ENCODE peak calls at places on chromosomes 6 and 20, in eight cellular contexts. One of them, this sample, is unnamed. For H3K4me1, the result is how much of the 10 kb centered on the place peaks cover.

GRCh38 chr6:162343196-162343901 is 384.2 kb downstream of the PRKN start:
- DNase-seq in IMR-90: no peak
- DNase-seq in mammary epithelial cell: no peak
- DNase-seq in left ventricle myocardium inferior: no peak
- DNase-seq in GM12878: no peak
- DNase-seq in tibial artery: no peak
- DNase-seq in upper lobe of left lung: no peak
- DNase-seq in H1: no peak
- DNase-seq in this sample: no peak

GRCh38 chr6:148105695-148106094 is 236.9 kb upstream of the SASH1 start:
- DNase-seq in IMR-90: no peak
- DNase-seq in tibial artery: no peak
- DNase-seq in mammary epithelial cell: no peak
- DNase-seq in H1: no peak
- DNase-seq in left ventricle myocardium inferior: no peak
- DNase-seq in GM12878: no peak
- DNase-seq in upper lobe of left lung: no peak
- DNase-seq in this sample: no peak

GRCh38 chr6:26032387-26033131 is 54.7 kb upstream of the HFE start:
- DNase-seq in IMR-90: peak
- DNase-seq in tibial artery: no peak
- DNase-seq in GM12878: peak
- DNase-seq in mammary epithelial cell: peak
- DNase-seq in H1: no peak
- DNase-seq in left ventricle myocardium inferior: no peak
- DNase-seq in upper lobe of left lung: no peak
- DNase-seq in this sample: peak

GRCh38 chr20:61736751-61737310 is 328.9 kb downstream of the TAF4 start:
- DNase-seq in GM12878: no peak
- DNase-seq in IMR-90: no peak
- DNase-seq in tibial artery: no peak
- DNase-seq in mammary epithelial cell: no peak
- DNase-seq in H1: no peak
- DNase-seq in upper lobe of left lung: no peak
- DNase-seq in left ventricle myocardium inferior: no peak
- DNase-seq in this sample: no peak

GRCh38 chr6:129140571-129140970 is 257.6 kb downstream of the LAMA2 start:
- DNase-seq in GM12878: no peak
- DNase-seq in H1: no peak
- DNase-seq in mammary epithelial cell: no peak
- DNase-seq in IMR-90: peak
- DNase-seq in upper lobe of left lung: no peak
- DNase-seq in tibial artery: no peak
- DNase-seq in left ventricle myocardium inferior: no peak
- DNase-seq in this sample: no peak

GRCh38 chr6:111210074-111210729 is 122.9 kb downstream of the SLC16A10 start:
- DNase-seq in H1: peak
- DNase-seq in upper lobe of left lung: no peak
- DNase-seq in mammary epithelial cell: peak
- DNase-seq in IMR-90: peak
- DNase-seq in GM12878: peak
- DNase-seq in left ventricle myocardium inferior: no peak
- DNase-seq in tibial artery: no peak
- DNase-seq in this sample: peak

GRCh38 chr6:101582786-101583185 is 189.3 kb downstream of the GRIK2 start:
- DNase-seq in GM12878: no peak
- DNase-seq in upper lobe of left lung: no peak
- DNase-seq in IMR-90: no peak
- DNase-seq in tibial artery: no peak
- DNase-seq in left ventricle myocardium inferior: no peak
- DNase-seq in mammary epithelial cell: no peak
- DNase-seq in H1: no peak
- DNase-seq in this sample: no peak

GRCh38 chr20:23049201-23049932 is at the start of gene THBD:
- DNase-seq in mammary epithelial cell: peak
- DNase-seq in upper lobe of left lung: peak
- DNase-seq in IMR-90: peak
- DNase-seq in H1: peak
- DNase-seq in GM12878: no peak
- DNase-seq in tibial artery: peak
- DNase-seq in left ventricle myocardium inferior: peak
- DNase-seq in this sample: peak

GRCh38 chr20:1225263-1225728 is 548 bp upstream of the RAD21L1 start:
- DNase-seq in tibial artery: no peak
- DNase-seq in left ventricle myocardium inferior: no peak
- DNase-seq in upper lobe of left lung: no peak
- DNase-seq in IMR-90: no peak
- DNase-seq in GM12878: no peak
- DNase-seq in H1: peak
- DNase-seq in mammary epithelial cell: no peak
- DNase-seq in this sample: no peak

GRCh38 chr20:18011482-18011881 is 42.7 kb downstream of the MGME1 start:
- DNase-seq in IMR-90: no peak
- DNase-seq in tibial artery: no peak
- DNase-seq in left ventricle myocardium inferior: no peak
- DNase-seq in GM12878: no peak
- DNase-seq in H1: no peak
- DNase-seq in mammary epithelial cell: no peak
- DNase-seq in upper lobe of left lung: no peak
- DNase-seq in this sample: no peak

GRCh38 chr20:39152126-39152525 is 190.0 kb downstream of the DHX35 start:
- DNase-seq in upper lobe of left lung: no peak
- DNase-seq in mammary epithelial cell: no peak
- DNase-seq in left ventricle myocardium inferior: no peak
- DNase-seq in tibial artery: no peak
- DNase-seq in H1: no peak
- DNase-seq in GM12878: no peak
- DNase-seq in IMR-90: no peak
- DNase-seq in this sample: no peak

GRCh38 chr20:31712564-31713311 is 9.9 kb downstream of the BCL2L1 start:
- DNase-seq in upper lobe of left lung: peak
- DNase-seq in left ventricle myocardium inferior: peak
- DNase-seq in H1: peak
- DNase-seq in GM12878: no peak
- DNase-seq in IMR-90: peak
- DNase-seq in tibial artery: peak
- DNase-seq in mammary epithelial cell: peak
- DNase-seq in this sample: peak

GRCh38 chr6:7828123-7828522 is 82.5 kb downstream of the TXNDC5 start:
- DNase-seq in H1: no peak
- DNase-seq in upper lobe of left lung: no peak
- DNase-seq in tibial artery: no peak
- DNase-seq in IMR-90: no peak
- DNase-seq in left ventricle myocardium inferior: no peak
- DNase-seq in mammary epithelial cell: no peak
- DNase-seq in GM12878: no peak
- DNase-seq in this sample: no peak

GRCh38 chr6:150241751-150242150 is 98.9 kb downstream of the PPP1R14C start:
- DNase-seq in H1: no peak
- DNase-seq in GM12878: no peak
- DNase-seq in IMR-90: no peak
- DNase-seq in tibial artery: no peak
- DNase-seq in mammary epithelial cell: no peak
- DNase-seq in left ventricle myocardium inferior: no peak
- DNase-seq in upper lobe of left lung: no peak
- DNase-seq in this sample: no peak

GRCh38 chr6:106666290-106667021 is 37.1 kb downstream of the QRSL1 start:
- DNase-seq in GM12878: peak
- DNase-seq in upper lobe of left lung: no peak
- DNase-seq in H1: no peak
- DNase-seq in IMR-90: no peak
- DNase-seq in left ventricle myocardium inferior: no peak
- DNase-seq in tibial artery: no peak
- DNase-seq in mammary epithelial cell: no peak
- DNase-seq in this sample: no peak

GRCh38 chr20:53296451-53297153 is 297.0 kb downstream of the ZNF217 start:
- DNase-seq in GM12878: no peak
- DNase-seq in mammary epithelial cell: no peak
- DNase-seq in upper lobe of left lung: no peak
- DNase-seq in IMR-90: no peak
- DNase-seq in left ventricle myocardium inferior: no peak
- DNase-seq in tibial artery: no peak
- DNase-seq in H1: no peak
- DNase-seq in this sample: no peak

GRCh38 chr6:8013763-8014162 is 50.4 kb downstream of the BLOC1S5 start:
- DNase-seq in tibial artery: no peak
- DNase-seq in upper lobe of left lung: no peak
- DNase-seq in GM12878: no peak
- DNase-seq in IMR-90: no peak
- DNase-seq in mammary epithelial cell: no peak
- DNase-seq in left ventricle myocardium inferior: no peak
- DNase-seq in H1: no peak
- DNase-seq in this sample: peak

GRCh38 chr6:116663308-116663707 is 5.3 kb downstream of the ZUP1 start:
- DNase-seq in tibial artery: no peak
- DNase-seq in IMR-90: no peak
- DNase-seq in mammary epithelial cell: no peak
- DNase-seq in H1: no peak
- DNase-seq in GM12878: no peak
- DNase-seq in left ventricle myocardium inferior: no peak
- DNase-seq in upper lobe of left lung: no peak
- DNase-seq in this sample: no peak
- H3K4me1 ChIP-seq in tibial artery: under half
- H3K4me1 ChIP-seq in IMR-90: under half
- H3K4me1 ChIP-seq in mammary epithelial cell: under half
- H3K4me1 ChIP-seq in H1: under half
- H3K4me1 ChIP-seq in GM12878: under half
- H3K4me1 ChIP-seq in left ventricle myocardium inferior: under half
- H3K4me1 ChIP-seq in upper lobe of left lung: under half
- H3K4me1 ChIP-seq in this sample: under half

GRCh38 chr6:142696689-142697088 is 248.3 kb downstream of the HIVEP2 start:
- DNase-seq in tibial artery: peak
- DNase-seq in H1: no peak
- DNase-seq in IMR-90: no peak
- DNase-seq in GM12878: no peak
- DNase-seq in left ventricle myocardium inferior: no peak
- DNase-seq in upper lobe of left lung: peak
- DNase-seq in mammary epithelial cell: peak
- DNase-seq in this sample: no peak
- H3K4me1 ChIP-seq in tibial artery: half or more
- H3K4me1 ChIP-seq in H1: under half
- H3K4me1 ChIP-seq in IMR-90: under half
- H3K4me1 ChIP-seq in GM12878: under half
- H3K4me1 ChIP-seq in left ventricle myocardium inferior: under half
- H3K4me1 ChIP-seq in upper lobe of left lung: under half
- H3K4me1 ChIP-seq in mammary epithelial cell: under half
- H3K4me1 ChIP-seq in this sample: under half

GRCh38 chr6:127920804-127921203 is 19.9 kb upstream of the THEMIS start:
- DNase-seq in IMR-90: no peak
- DNase-seq in left ventricle myocardium inferior: no peak
- DNase-seq in H1: no peak
- DNase-seq in tibial artery: no peak
- DNase-seq in GM12878: no peak
- DNase-seq in mammary epithelial cell: no peak
- DNase-seq in upper lobe of left lung: no peak
- DNase-seq in this sample: no peak

GRCh38 chr6:127918506-127919427 is 17.9 kb upstream of the THEMIS start:
- DNase-seq in H1: no peak
- DNase-seq in upper lobe of left lung: no peak
- DNase-seq in mammary epithelial cell: no peak
- DNase-seq in GM12878: no peak
- DNase-seq in left ventricle myocardium inferior: no peak
- DNase-seq in tibial artery: no peak
- DNase-seq in IMR-90: no peak
- DNase-seq in this sample: no peak

GRCh38 chr6:127914240-127914639 is 13.4 kb upstream of the THEMIS start:
- DNase-seq in left ventricle myocardium inferior: no peak
- DNase-seq in mammary epithelial cell: peak
- DNase-seq in H1: no peak
- DNase-seq in IMR-90: no peak
- DNase-seq in GM12878: no peak
- DNase-seq in tibial artery: no peak
- DNase-seq in upper lobe of left lung: no peak
- DNase-seq in this sample: no peak

GRCh38 chr6:127921982-127922381 is 21.1 kb upstream of the THEMIS start:
- DNase-seq in tibial artery: no peak
- DNase-seq in upper lobe of left lung: no peak
- DNase-seq in GM12878: no peak
- DNase-seq in left ventricle myocardium inferior: no peak
- DNase-seq in H1: no peak
- DNase-seq in mammary epithelial cell: no peak
- DNase-seq in IMR-90: no peak
- DNase-seq in this sample: no peak

DNA sequence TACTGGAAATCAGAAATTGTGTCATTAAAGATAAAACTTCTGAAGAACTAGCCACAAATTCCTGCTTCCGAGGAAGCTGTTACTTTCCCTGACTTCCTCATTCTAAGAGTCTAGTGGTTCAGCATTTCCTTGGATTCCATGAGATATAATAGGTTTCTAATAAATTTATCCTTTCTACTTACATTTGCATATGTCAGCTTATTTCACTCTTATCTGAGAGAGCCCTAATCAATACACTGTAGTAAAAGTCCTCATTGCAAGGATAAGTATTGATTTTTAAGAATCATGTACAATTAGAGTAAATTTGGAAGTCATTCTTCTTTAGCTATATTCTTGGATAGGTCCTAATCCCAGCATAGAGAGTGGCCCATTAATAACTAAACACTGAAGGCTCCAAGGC is 16.9 kb upstream of the THEMIS start:
- DNase-seq in IMR-90: no peak
- DNase-seq in left ventricle myocardium inferior: no peak
- DNase-seq in H1: no peak
- DNase-seq in GM12878: no peak
- DNase-seq in mammary epithelial cell: no peak
- DNase-seq in upper lobe of left lung: no peak
- DNase-seq in tibial artery: no peak
- DNase-seq in this sample: no peak
- H3K4me1 ChIP-seq in IMR-90: under half
- H3K4me1 ChIP-seq in left ventricle myocardium inferior: under half
- H3K4me1 ChIP-seq in H1: under half
- H3K4me1 ChIP-seq in GM12878: under half
- H3K4me1 ChIP-seq in mammary epithelial cell: under half
- H3K4me1 ChIP-seq in upper lobe of left lung: under half
- H3K4me1 ChIP-seq in tibial artery: under half
- H3K4me1 ChIP-seq in this sample: under half

DNA sequence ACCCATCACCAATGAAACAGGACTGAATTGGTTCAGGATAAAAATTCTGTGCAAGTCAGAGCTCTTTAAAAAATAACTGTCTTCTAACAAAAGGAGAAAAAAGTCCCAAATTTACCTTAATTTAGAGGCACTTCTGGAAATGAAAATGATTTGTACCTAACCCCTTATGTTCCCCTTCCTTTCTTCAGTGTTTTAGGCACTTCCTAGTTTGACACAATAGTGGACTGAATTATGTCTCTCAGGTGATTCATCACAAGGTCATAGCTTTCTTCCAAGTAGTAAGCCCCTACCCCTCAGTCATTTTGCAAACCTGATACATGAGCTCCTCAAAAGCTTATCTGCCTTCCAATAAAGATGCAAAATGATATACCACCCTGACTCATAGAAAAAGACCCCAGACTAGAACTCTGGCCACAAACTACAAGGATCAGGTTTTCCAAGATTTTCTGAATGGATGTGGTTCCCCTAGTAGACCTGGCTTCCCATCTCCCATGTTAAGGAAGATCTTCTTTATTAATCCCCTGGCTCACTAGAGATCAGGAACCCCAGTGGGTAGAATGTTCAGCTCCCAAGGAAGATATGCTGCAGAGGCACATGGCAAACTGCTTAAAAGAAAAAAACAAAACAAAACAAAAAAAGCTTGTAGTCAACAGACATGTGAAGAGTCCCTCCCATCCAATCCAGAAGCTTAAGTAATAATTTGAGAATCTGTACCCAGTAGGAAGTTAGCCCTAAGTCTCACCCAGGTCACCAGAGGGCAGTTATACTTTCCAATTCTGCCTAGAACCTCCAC is 3.6 kb downstream of the PPP1R10 start:
- DNase-seq in IMR-90: peak
- DNase-seq in H1: no peak
- DNase-seq in left ventricle myocardium inferior: no peak
- DNase-seq in tibial artery: peak
- DNase-seq in mammary epithelial cell: no peak
- DNase-seq in upper lobe of left lung: no peak
- DNase-seq in GM12878: no peak
- DNase-seq in this sample: peak
- H3K4me1 ChIP-seq in IMR-90: under half
- H3K4me1 ChIP-seq in H1: under half
- H3K4me1 ChIP-seq in left ventricle myocardium inferior: half or more
- H3K4me1 ChIP-seq in tibial artery: half or more
- H3K4me1 ChIP-seq in mammary epithelial cell: under half
- H3K4me1 ChIP-seq in upper lobe of left lung: under half
- H3K4me1 ChIP-seq in GM12878: under half
- H3K4me1 ChIP-seq in this sample: under half

This sample was measured in astrocyte.